ENCODE peak calls at places on chromosome 19, in four cellular contexts. Z, K, F and G are unnamed samples.

GRCh38 chr19:2982983-2983350 is 5.6 kb downstream of the TLE6 start:
- DNase-seq in Z (peak), K (peak), F (peak), G (peak)

GRCh38 chr19:48967346-48968178 is 2.5 kb downstream of the FTL start:
- DNase-seq in Z (no peak), K (peak), F (no peak), G (no peak)

GRCh38 chr19:40413291-40413994 is at the start of gene PRX:
- DNase-seq in Z (no peak), K (no peak), F (no peak), G (no peak)

GRCh38 chr19:48102870-48103751 is 7.5 kb downstream of the PLA2G4C start:
- DNase-seq in Z (no peak), K (no peak), F (no peak), G (no peak)

GRCh38 chr19:51714848-51715247 is 8.9 kb downstream of the HAS1 start:
- DNase-seq in Z (peak), K (no peak), F (no peak), G (no peak)

GRCh38 chr19:17321655-17322489 is 12.5 kb downstream of the DDA1 start:
- DNase-seq in Z (no peak), K (no peak), F (no peak), G (no peak)

GRCh38 chr19:40416918-40417713 is 3.9 kb upstream of the PRX start:
- DNase-seq in Z (no peak), K (peak), F (no peak), G (no peak)

GRCh38 chr19:35756373-35757230 is at the start of gene HSPB6:
- DNase-seq in Z (peak), K (peak), F (peak), G (peak)

GRCh38 chr19:9885077-9885552 is 50.0 kb downstream of the PIN1 start:
- DNase-seq in Z (no peak), K (peak), F (peak), G (no peak)

GRCh38 chr19:3451451-3451866 is 28.9 kb downstream of the SMIM24 start:
- DNase-seq in Z (no peak), K (no peak), F (no peak), G (no peak)

GRCh38 chr19:55015126-55015525 is 22.9 kb downstream of the GP6 start:
- DNase-seq in Z (no peak), K (no peak), F (no peak), G (no peak)

GRCh38 chr19:2627855-2628254 is 74.6 kb downstream of the GNG7 start:
- DNase-seq in Z (no peak), K (no peak), F (no peak), G (no peak)

GRCh38 chr19:47848871-47849473 is 10.1 kb upstream of the TPRX2 start:
- DNase-seq in Z (no peak), K (no peak), F (no peak), G (no peak)

DNA sequence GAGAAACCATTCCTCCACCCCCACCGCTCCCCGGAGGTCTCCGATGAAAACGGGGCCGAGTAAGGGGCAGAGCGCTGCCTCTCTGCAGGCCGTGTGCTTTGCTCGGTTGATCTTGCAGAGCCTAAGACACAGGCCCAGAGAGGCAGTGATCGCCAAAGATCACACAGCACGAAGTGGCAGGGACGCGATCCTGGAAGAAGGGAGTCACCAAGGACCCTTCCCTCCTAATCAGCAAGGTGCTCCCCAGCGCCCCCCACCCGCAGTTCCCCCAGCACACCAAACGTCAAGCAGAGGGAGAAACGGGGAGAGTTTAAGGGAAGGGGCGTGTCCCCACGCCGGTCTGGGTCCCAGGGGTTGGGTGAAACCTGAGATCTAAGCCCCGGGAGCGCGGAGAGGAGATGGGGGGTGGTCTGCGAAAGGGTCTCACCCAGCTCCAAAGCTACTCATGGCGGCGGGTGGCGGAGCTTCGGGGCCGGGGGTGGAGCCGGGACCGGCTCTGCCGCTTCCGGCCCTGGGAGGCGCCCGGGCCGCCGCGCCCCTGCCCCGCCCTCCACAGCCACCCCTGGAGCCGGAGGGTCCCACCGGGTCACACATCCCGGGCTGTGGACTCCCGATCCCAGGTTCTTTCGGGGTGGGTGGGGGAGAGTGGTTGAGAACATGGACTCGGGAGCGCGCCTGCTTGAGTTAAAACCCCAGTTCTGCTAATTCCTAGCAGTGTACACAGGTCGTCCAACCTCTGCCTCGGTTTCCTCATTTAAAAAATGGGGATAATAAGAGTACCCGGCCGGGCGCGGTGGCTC is at the start of gene EML2:
- DNase-seq in Z (peak), K (peak), F (no peak), G (peak)
- TF ChIP-seq CTCF in Z (no peak), K (no peak), F (no peak), G (no peak)

DNA sequence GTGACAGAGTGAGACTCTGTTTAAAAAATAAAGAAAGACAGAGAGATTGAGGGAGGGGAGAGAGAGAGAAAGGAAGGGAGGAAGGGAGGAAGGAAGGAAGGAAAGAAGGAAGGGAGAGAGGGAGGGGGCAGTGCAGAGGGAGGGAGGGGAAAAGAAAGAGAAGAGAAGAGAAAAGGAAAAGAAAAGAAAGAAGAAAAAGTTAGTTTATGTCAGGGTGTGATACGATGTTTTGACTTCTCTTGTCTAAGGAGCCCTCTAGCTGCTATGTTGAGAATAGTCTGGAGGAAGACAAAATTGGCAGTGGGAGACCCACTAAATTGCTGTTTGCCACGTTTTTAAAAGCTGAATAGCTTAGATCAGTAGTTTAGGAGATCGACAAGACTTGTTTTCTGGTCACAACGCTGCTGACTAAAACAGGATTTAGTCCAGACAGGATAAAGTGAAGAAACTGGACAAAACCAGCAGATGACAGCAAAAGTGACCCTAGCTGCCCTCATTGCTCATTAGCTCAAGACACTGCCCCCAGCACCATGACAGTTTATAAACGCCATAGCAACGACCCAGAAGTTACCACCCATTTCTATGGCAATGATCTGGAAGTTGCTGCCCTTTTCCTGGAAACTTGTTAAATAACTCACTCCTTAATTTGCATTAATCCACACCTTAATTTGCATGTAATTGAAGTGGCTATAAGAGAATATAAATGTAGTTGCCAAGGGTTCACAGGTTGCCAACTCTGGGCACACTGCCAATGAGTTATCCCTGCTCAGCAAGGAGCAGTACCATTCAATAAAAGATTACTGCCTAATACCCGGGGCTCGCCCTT is 11.1 kb downstream of the TEX101 start:
- DNase-seq in Z (no peak), K (no peak), F (no peak), G (peak)
- TF ChIP-seq CTCF in Z (no peak), K (no peak), F (no peak), G (no peak)

DNA sequence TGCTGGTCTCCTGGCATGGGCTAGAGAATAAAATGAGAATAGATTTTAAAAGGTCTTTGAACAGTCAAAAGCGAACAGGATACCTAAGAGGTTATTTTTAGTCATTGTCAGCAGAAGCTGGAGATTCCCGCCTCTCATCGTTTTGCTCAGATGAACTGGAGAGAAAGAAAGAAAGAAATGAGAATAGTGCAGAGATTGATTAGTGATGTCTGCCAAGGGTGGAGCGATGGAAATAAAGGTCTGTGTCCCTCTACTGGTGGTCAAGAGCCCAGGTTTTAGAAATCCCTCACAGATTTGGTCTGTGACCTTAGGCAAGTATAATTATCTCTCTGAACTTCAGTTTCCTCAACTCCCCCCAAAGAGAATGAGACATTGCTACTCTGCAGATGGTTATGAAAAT is 5.4 kb downstream of the NCAN start:
- DNase-seq in Z (no peak), K (no peak), F (no peak), G (no peak)
- TF ChIP-seq CTCF in Z (no peak), K (no peak), F (no peak), G (no peak)

GRCh38 chr19:33998739-33999345 is 173.5 kb upstream of the LSM14A start:
- DNase-seq in Z (no peak), K (no peak), F (no peak), G (no peak)
- TF ChIP-seq CTCF in Z (peak), K (peak), F (no peak), G (no peak)

GRCh38 chr19:38556521-38557174 is 61.1 kb downstream of the MAP4K1 start:
- DNase-seq in Z (no peak), K (no peak), F (no peak), G (no peak)
- TF ChIP-seq CTCF in Z (no peak), K (no peak), F (no peak), G (no peak)